ENCODE peak calls at places on chromosomes 4 and X, in eight cellular contexts. H is MM.1S, Y is dorsolateral prefrontal cortex, A is brain microvascular endothelial cell, B is AG04450, T is endodermal cell, J is IMR-90, E is heart left ventricle. O is an unnamed sample.

GRCh38 chr4:37388672-37389368 is 144.3 kb downstream of the NWD2 start:
- DNase-seq in H (no peak), Y (no peak), A (no peak), B (no peak), T (peak; percentile 63), J (no peak), E (no peak), O (no peak)

GRCh38 chr4:18454349-18454748 is 432.8 kb upstream of the LCORL start:
- DNase-seq in H (no peak), Y (no peak), A (no peak), B (no peak), T (no peak), J (no peak), E (no peak), O (no peak)

GRCh38 chr4:14178421-14178820 is 550.9 kb upstream of the BOD1L1 start:
- DNase-seq in H (peak; percentile 79), Y (no peak), A (no peak), B (no peak), T (no peak), J (peak; percentile 57), E (no peak), O (no peak)

GRCh38 chr4:138438608-138439007 is 196.5 kb upstream of the SLC7A11 start:
- DNase-seq in H (no peak), Y (no peak), A (peak; percentile 3), B (no peak), T (no peak), J (peak; percentile 47), E (no peak), O (no peak)

GRCh38 chr4:87065016-87065415 is 130.2 kb downstream of the AFF1 start:
- DNase-seq in H (no peak), Y (no peak), A (no peak), B (no peak), T (no peak), J (no peak), E (no peak), O (no peak)

GRCh38 chr4:7817877-7818675 is 121.6 kb downstream of the AFAP1 start:
- DNase-seq in H (no peak), Y (no peak), A (peak; percentile 51), B (no peak), T (no peak), J (peak; percentile 58), E (peak; percentile 55), O (no peak)

GRCh38 chr4:16530688-16531635 is 304.7 kb upstream of the TAPT1 start:
- DNase-seq in H (no peak), Y (no peak), A (peak; percentile 12), B (no peak), T (no peak), J (peak; percentile 86), E (no peak), O (peak; percentile 14)

GRCh38 chr4:151455212-151455611 is 46.2 kb downstream of the FHIP1A start:
- DNase-seq in H (no peak), Y (no peak), A (no peak), B (no peak), T (peak; percentile 49), J (no peak), E (no peak), O (no peak)

GRCh38 chr4:176833416-176833815 is 40.7 kb upstream of the VEGFC start:
- DNase-seq in H (no peak), Y (no peak), A (no peak), B (no peak), T (no peak), J (no peak), E (no peak), O (no peak)

GRCh38 chrX:150907474-150907873 is 9.0 kb upstream of the CD99L2 start:
- DNase-seq in H (no peak), Y (no peak), A (no peak), B (no peak), T (no peak), J (no peak), E (peak; percentile 75), O (no peak)

GRCh38 chr4:94551616-94552564 is 100.1 kb downstream of the PDLIM5 start:
- DNase-seq in H (no peak), Y (no peak), A (no peak), B (no peak), T (no peak), J (peak; percentile 45), E (no peak), O (no peak)

GRCh38 chrX:139739138-139739537 is 31.2 kb upstream of the MCF2 start:
- DNase-seq in H (peak; percentile 87), Y (no peak), A (peak; percentile 29), B (no peak), T (no peak), J (peak; percentile 49), E (no peak), O (no peak)

GRCh38 chrX:103584606-103585005 is 709 bp upstream of the TCEAL4 start:
- DNase-seq in H (no peak), Y (no peak), A (peak; percentile 5), B (no peak), T (no peak), J (no peak), E (no peak), O (no peak)

GRCh38 chrX:15849555-15849954 is 5.1 kb downstream of the AP1S2 start:
- DNase-seq in H (no peak), Y (no peak), A (no peak), B (no peak), T (peak; percentile 55), J (no peak), E (no peak), O (no peak)

GRCh38 chr4:142656178-142656577 is 189.9 kb downstream of the INPP4B start:
- DNase-seq in H (no peak), Y (no peak), A (peak; percentile 19), B (no peak), T (peak; percentile 58), J (no peak), E (no peak), O (no peak)

GRCh38 chr4:142663828-142664227 is 182.3 kb downstream of the INPP4B start:
- DNase-seq in H (no peak), Y (no peak), A (no peak), B (no peak), T (no peak), J (peak; percentile 18), E (no peak), O (peak; percentile 16)

DNA sequence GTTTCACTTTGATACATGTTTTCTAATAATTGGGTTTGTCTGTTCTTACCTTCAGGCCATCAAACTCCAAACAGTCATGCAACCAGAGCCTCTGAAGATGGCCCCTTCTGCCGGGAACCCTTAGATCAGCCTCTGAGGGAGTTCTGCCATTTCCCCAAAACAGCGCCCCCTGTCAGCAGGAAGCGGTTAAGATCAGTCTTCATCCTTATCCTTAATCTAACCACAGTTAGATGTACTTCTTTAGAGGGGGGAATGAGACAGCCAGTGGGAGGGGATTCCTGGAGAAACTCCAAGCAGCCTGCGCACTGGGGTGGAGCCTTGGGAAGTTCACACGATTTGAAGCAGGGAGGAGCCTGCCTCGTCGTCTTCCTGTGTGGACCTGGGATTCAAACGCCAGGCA is 185.4 kb downstream of the INPP4B start:
- DNase-seq in H (no peak), Y (no peak), A (no peak), B (no peak), T (peak; percentile 63), J (no peak), E (no peak), O (no peak)
- TF ChIP-seq CTCF in H (peak; percentile 16), Y (no peak), A (peak; percentile 16), B (peak; percentile 7), T (peak; percentile 44), J (no peak), E (no peak), O (no peak)

GRCh38 chrX:52015794-52016193 is 53.2 kb downstream of the MAGED4B start:
- DNase-seq in H (no peak), Y (no peak), A (no peak), B (no peak), T (no peak), J (no peak), E (no peak), O (no peak)
- H3K4me3 ChIP-seq in H (no peak overlapping the region), Y (no peak overlapping the region), A (no peak overlapping the region), B (no peak overlapping the region), T (no peak overlapping the region), J (no peak overlapping the region), E (no peak overlapping the region), O (no peak overlapping the region)

GRCh38 chrX:29359276-29359675 is 772.0 kb downstream of the IL1RAPL1 start:
- DNase-seq in H (no peak), Y (no peak), A (no peak), B (no peak), T (no peak), J (no peak), E (no peak), O (no peak)
- TF ChIP-seq CTCF in H (no peak), Y (no peak), A (no peak), B (no peak), T (no peak), J (no peak), E (no peak), O (no peak)

GRCh38 chrX:120036704-120037103 is 40.8 kb downstream of the RHOXF2B start:
- DNase-seq in H (peak; percentile 42), Y (no peak), A (no peak), B (no peak), T (peak; percentile 48), J (no peak), E (no peak), O (no peak)
- H3K4me3 ChIP-seq in H (peak overlapping the region; percentile 77), Y (no peak overlapping the region), A (no peak overlapping the region), B (no peak overlapping the region), T (no peak overlapping the region), J (no peak overlapping the region), E (no peak overlapping the region), O (no peak overlapping the region)

GRCh38 chr4:101806914-101807313 is 16.4 kb downstream of the BANK1 start:
- DNase-seq in H (no peak), Y (no peak), A (peak; percentile 34), B (no peak), T (no peak), J (no peak), E (no peak), O (no peak)
- TF ChIP-seq CTCF in H (no peak), Y (no peak), A (no peak), B (no peak), T (no peak), J (no peak), E (no peak), O (no peak)

DNA sequence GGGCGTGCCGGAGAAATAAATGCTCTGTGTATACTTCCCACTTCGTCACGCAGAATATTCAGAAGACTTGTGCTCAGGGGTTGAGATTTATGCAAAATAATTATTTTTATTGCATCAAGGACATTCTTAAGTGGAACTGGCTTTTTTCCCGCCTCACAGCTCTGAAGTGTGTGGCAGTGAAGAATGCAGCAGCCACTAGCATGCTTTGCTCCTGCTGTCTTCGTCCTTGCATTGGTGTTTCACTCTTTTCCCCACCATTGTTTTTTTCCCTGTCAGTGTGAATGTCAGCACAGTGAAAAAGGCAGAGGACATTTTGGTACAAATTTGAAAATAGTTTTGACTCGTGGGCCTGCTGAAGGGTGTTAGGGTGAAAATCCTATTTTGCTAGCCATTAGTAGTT is 70.7 kb downstream of the FAM193A start:
- DNase-seq in H (no peak), Y (no peak), A (no peak), B (no peak), T (no peak), J (no peak), E (no peak), O (no peak)
- H3K4me3 ChIP-seq in H (no peak overlapping the region), Y (no peak overlapping the region), A (no peak overlapping the region), B (no peak overlapping the region), T (no peak overlapping the region), J (no peak overlapping the region), E (no peak overlapping the region), O (no peak overlapping the region)

GRCh38 chr4:124980276-124980752 is 267.8 kb upstream of the ANKRD50 start:
- DNase-seq in H (no peak), Y (no peak), A (peak; percentile 81), B (no peak), T (no peak), J (peak; percentile 74), E (peak; percentile 33), O (peak; percentile 16)
- TF ChIP-seq CTCF in H (no peak), Y (no peak), A (no peak), B (no peak), T (no peak), J (no peak), E (no peak), O (no peak)

O was measured in AG04449.